ENCODE peak calls at places on chromosomes 5 and 9, in four cellular contexts. E is PC-9, Y is GM23248, Z is keratinocyte. S is an unnamed sample.

GRCh38 chr5:107470007-107470582 is 200.6 kb downstream of the EFNA5 start:
- DNase-seq in E (peak; percentile 84), Y (no peak), Z (no peak), S (peak; percentile 78)

GRCh38 chr5:93249651-93250289 is 331.2 kb downstream of the NR2F1-AS1 start:
- DNase-seq in E (peak; percentile 77), Y (no peak), Z (no peak), S (no peak)

GRCh38 chr9:18531127-18531526 is 57.2 kb downstream of the ADAMTSL1 start:
- DNase-seq in E (no peak), Y (no peak), Z (no peak), S (no peak)

GRCh38 chr5:104186100-104186499 is 623.5 kb upstream of the NUDT12 start:
- DNase-seq in E (no peak), Y (no peak), Z (peak; percentile 36), S (peak; percentile 17)

GRCh38 chr9:20640331-20641187 is 18.3 kb upstream of the MLLT3 start:
- DNase-seq in E (no peak), Y (peak; percentile 70), Z (no peak), S (peak; percentile 83)

GRCh38 chr9:31089822-31090221 is 1294.6 kb upstream of the ACO1 start:
- DNase-seq in E (no peak), Y (peak; percentile 4), Z (no peak), S (no peak)

GRCh38 chr5:60551250-60551649 is 148.7 kb downstream of the DEPDC1B start:
- DNase-seq in E (no peak), Y (no peak), Z (no peak), S (no peak)

GRCh38 chr5:172642046-172642409 is 965 bp downstream of the NEURL1B start:
- DNase-seq in E (no peak), Y (peak; percentile 19), Z (no peak), S (no peak)

GRCh38 chr5:15452030-15452429 is 48.0 kb upstream of the FBXL7 start:
- DNase-seq in E (no peak), Y (peak; percentile 32), Z (no peak), S (no peak)

GRCh38 chr9:123795336-123795735 is 134.6 kb downstream of the DENND1A start:
- DNase-seq in E (no peak), Y (no peak), Z (no peak), S (no peak)

GRCh38 chr5:178428341-178429155 is 161.6 kb downstream of the COL23A1 start:
- DNase-seq in E (no peak), Y (no peak), Z (no peak), S (no peak)

GRCh38 chr9:2465921-2466460 is 155.6 kb upstream of the VLDLR start:
- DNase-seq in E (peak; percentile 83), Y (no peak), Z (no peak), S (no peak)

GRCh38 chr9:74521009-74521408 is 23.9 kb downstream of the RORB start:
- DNase-seq in E (no peak), Y (no peak), Z (no peak), S (no peak)

GRCh38 chr9:92973700-92974099 is 26.4 kb downstream of the FGD3 start:
- DNase-seq in E (no peak), Y (no peak), Z (no peak), S (no peak)

GRCh38 chr9:975740-976257 is 656 bp upstream of the DMRT3 start:
- DNase-seq in E (no peak), Y (no peak), Z (no peak), S (no peak)

GRCh38 chr9:92564479-92564878 is 28.7 kb upstream of the ECM2 start:
- DNase-seq in E (no peak), Y (peak; percentile 46), Z (no peak), S (no peak)

GRCh38 chr5:180703912-180704311 is 35.9 kb downstream of the OR2Y1 start:
- DNase-seq in E (no peak), Y (no peak), Z (no peak), S (no peak)

DNA sequence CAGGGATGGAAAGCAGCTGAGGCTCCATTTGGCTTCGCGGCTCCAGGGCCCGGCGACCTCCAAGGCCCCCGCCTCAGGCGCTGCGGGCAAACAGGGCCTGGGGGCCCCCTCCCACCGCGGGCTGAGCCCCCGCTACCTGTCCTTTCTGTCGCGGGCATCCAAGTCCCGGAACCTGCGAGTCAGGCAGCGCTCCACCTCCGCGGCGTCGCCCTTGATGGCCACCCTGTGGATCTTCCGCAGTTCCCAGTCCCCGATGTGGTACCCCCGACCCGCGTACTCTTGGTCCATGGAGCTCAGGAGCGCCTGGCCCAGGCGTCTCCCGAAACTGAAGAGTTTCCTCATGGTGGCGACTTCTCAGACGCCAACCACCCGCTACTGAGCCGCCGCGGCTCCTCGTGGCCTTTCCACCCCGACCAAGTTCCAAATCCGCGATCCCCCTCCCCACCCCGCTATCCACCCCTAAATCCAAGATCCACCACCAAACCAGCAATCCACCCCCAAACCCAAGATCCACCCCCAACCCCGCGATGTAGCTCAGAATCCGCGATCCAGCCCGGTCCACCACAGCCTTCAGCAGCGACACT is 86.5 kb upstream of the CCDC180 start:
- DNase-seq in E (no peak), Y (no peak), Z (no peak), S (no peak)
- TF ChIP-seq EZH2 in E (no peak), Y (peak; percentile 1), Z (peak; percentile 88), S (no peak)

GRCh38 chr5:73644385-73644963 is 18.5 kb downstream of the ARHGEF28 start:
- DNase-seq in E (no peak), Y (no peak), Z (no peak), S (no peak)
- H3K4me1 ChIP-seq in E (peaks cover 62% of the 10 kb centered on the region), Y (peaks cover 17% of the 10 kb centered on the region), Z (peaks cover 71% of the 10 kb centered on the region), S (peaks cover 6% of the 10 kb centered on the region)

DNA sequence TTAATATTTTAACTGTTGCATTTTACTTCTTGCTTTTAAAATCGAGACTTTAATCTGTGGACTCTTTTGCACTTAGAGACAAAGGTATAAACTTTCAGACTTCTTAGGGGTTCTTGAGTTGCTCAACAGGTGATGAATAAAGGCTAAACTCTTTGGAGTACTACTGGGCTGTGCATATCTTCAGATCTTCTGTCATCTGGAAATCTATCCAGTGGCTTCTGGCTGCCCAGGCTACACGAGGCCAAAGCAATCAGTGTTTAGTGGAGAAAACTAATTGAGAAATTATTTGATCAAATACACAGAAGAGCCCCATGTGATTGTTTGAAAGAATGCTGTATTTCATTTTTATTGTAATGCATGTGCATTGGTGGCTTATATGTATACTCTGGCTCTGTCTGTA is 146.1 kb downstream of the PBX3 start:
- DNase-seq in E (no peak), Y (no peak), Z (no peak), S (no peak)
- H3K4me3 ChIP-seq in E (no peak overlapping the region), Y (no peak overlapping the region), Z (no peak overlapping the region), S (no peak overlapping the region)

DNA sequence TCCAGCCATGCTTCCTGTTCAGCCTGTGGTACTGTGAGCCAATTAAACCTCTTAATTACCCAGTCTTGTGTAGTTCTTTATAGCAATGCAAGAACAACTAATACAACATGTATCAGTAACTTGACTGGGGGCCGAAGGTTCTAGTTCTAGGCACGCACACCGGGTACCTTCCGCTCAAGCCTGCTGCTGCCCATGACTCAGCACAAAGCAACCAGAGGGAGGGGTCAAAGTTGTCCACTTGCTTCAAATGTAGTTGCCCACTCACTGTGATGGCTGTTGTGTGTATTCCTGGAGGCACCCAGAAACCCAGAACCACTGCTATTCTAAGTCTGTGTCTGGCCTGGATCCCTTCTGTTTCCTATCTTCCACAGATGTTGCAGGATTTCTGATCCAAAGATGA is 222.6 kb downstream of the FRMD3 start:
- DNase-seq in E (no peak), Y (no peak), Z (no peak), S (no peak)
- TF ChIP-seq EZH2 in E (no peak), Y (no peak), Z (no peak), S (no peak)

S was measured in A673.